ENCODE peak calls at places on chromosome 13, in six cellular contexts. E is NCI-H1930, F is kidney glomerular epithelial cell, K is cardiac muscle cell, C is AG09309, S is EH. H is an unnamed sample.

GRCh38 chr13:109998808-109999528 is 212.6 kb upstream of the IRS2 start:
- DNase-seq in E (no peak), F (peak; percentile 94), K (no peak), C (peak; percentile 73), S (peak; percentile 93), H (no peak)

GRCh38 chr13:95533545-95534135 is 18.9 kb upstream of the CLDN10 start:
- DNase-seq in E (no peak), F (peak; percentile 19), K (no peak), C (no peak), S (no peak), H (no peak)

GRCh38 chr13:30895773-30896172 is 10.3 kb upstream of the MEDAG start:
- DNase-seq in E (no peak), F (peak; percentile 74), K (peak; percentile 12), C (peak; percentile 74), S (peak; percentile 90), H (no peak)

GRCh38 chr13:100673831-100674362 is 698 bp downstream of the TMTC4 start:
- DNase-seq in E (no peak), F (peak; percentile 71), K (no peak), C (peak; percentile 27), S (peak; percentile 83), H (peak; percentile 12)

GRCh38 chr13:92716749-92717148 is 509.9 kb upstream of the GPC6 start:
- DNase-seq in E (no peak), F (peak; percentile 32), K (no peak), C (no peak), S (no peak), H (no peak)

GRCh38 chr13:23849670-23850069 is 39.5 kb downstream of the MIPEP start:
- DNase-seq in E (no peak), F (no peak), K (no peak), C (no peak), S (no peak), H (no peak)

GRCh38 chr13:41259875-41260501 is 3.4 kb downstream of the MTRF1 start:
- DNase-seq in E (no peak), F (no peak), K (no peak), C (no peak), S (no peak), H (no peak)

GRCh38 chr13:96426160-96426559 is 336.3 kb downstream of the HS6ST3 start:
- DNase-seq in E (peak; percentile 35), F (no peak), K (no peak), C (no peak), S (no peak), H (no peak)

GRCh38 chr13:111577956-111578595 is 257.6 kb downstream of the TEX29 start:
- DNase-seq in E (no peak), F (no peak), K (no peak), C (no peak), S (no peak), H (no peak)

GRCh38 chr13:63048648-63049047 is 1633.0 kb upstream of the PCDH20 start:
- DNase-seq in E (no peak), F (no peak), K (no peak), C (no peak), S (no peak), H (no peak)

GRCh38 chr13:66528903-66529576 is 701.1 kb downstream of the PCDH9 start:
- DNase-seq in E (no peak), F (no peak), K (no peak), C (no peak), S (no peak), H (no peak)

GRCh38 chr13:96481482-96481881 is 391.6 kb downstream of the HS6ST3 start:
- DNase-seq in E (no peak), F (no peak), K (no peak), C (no peak), S (no peak), H (no peak)

GRCh38 chr13:70171151-70171550 is 62.9 kb upstream of the KLHL1 start:
- DNase-seq in E (no peak), F (peak; percentile 21), K (no peak), C (no peak), S (no peak), H (no peak)

GRCh38 chr13:40341086-40341471 is 325.4 kb downstream of the FOXO1 start:
- DNase-seq in E (no peak), F (no peak), K (no peak), C (no peak), S (peak; percentile 59), H (no peak)

GRCh38 chr13:106078191-106078590 is 457.3 kb downstream of the EFNB2 start:
- DNase-seq in E (no peak), F (no peak), K (peak; percentile 30), C (no peak), S (peak; percentile 30), H (no peak)

GRCh38 chr13:92173254-92173653 is 774.8 kb downstream of the GPC5 start:
- DNase-seq in E (no peak), F (no peak), K (no peak), C (no peak), S (no peak), H (no peak)

GRCh38 chr13:98228661-98229349 is 51.7 kb upstream of the RNF113B start:
- DNase-seq in E (no peak), F (no peak), K (no peak), C (no peak), S (peak; percentile 92), H (no peak)

GRCh38 chr13:44918323-44919102 is 70.8 kb downstream of the NUFIP1 start:
- DNase-seq in E (peak; percentile 84), F (peak; percentile 94), K (peak; percentile 89), C (peak; percentile 92), S (peak; percentile 99), H (peak; percentile 78)

GRCh38 chr13:46672338-46673090 is 119.5 kb downstream of the LRCH1 start:
- DNase-seq in E (no peak), F (no peak), K (no peak), C (no peak), S (no peak), H (no peak)

GRCh38 chr13:67314405-67314804 is 84.3 kb upstream of the PCDH9 start:
- DNase-seq in E (no peak), F (no peak), K (no peak), C (no peak), S (no peak), H (no peak)

GRCh38 chr13:43484432-43485225 is 302.1 kb downstream of the ENOX1 start:
- DNase-seq in E (no peak), F (no peak), K (no peak), C (no peak), S (no peak), H (no peak)

GRCh38 chr13:27005976-27006518 is 165.6 kb downstream of the USP12 start:
- DNase-seq in E (no peak), F (no peak), K (no peak), C (no peak), S (no peak), H (no peak)

GRCh38 chr13:51838235-51838846 is 6.6 kb downstream of the TMEM272 start:
- DNase-seq in E (no peak), F (peak; percentile 12), K (no peak), C (peak; percentile 46), S (peak; percentile 71), H (no peak)

GRCh38 chr13:82847595-82847994 is 1034.7 kb downstream of the SLITRK1 start:
- DNase-seq in E (no peak), F (no peak), K (no peak), C (no peak), S (no peak), H (no peak)

GRCh38 chr13:33250594-33250993 is 35.0 kb downstream of the STARD13 start:
- DNase-seq in E (no peak), F (no peak), K (no peak), C (no peak), S (peak; percentile 33), H (no peak)

GRCh38 chr13:114063545-114064515 is 68.6 kb downstream of the RASA3 start:
- DNase-seq in E (no peak), F (no peak), K (no peak), C (peak; percentile 81), S (peak; percentile 88), H (no peak)

GRCh38 chr13:42594577-42595571 is 20.9 kb downstream of the TNFSF11 start:
- DNase-seq in E (peak; percentile 34), F (peak; percentile 62), K (peak; percentile 81), C (peak; percentile 33), S (peak; percentile 71), H (peak; percentile 37)

GRCh38 chr13:110726726-110727125 is 13.2 kb downstream of the ING1 start:
- DNase-seq in E (no peak), F (no peak), K (no peak), C (no peak), S (no peak), H (peak; percentile 30)

GRCh38 chr13:101308247-101309013 is 107.9 kb downstream of the NALCN start:
- DNase-seq in E (no peak), F (no peak), K (no peak), C (no peak), S (peak; percentile 17), H (no peak)

GRCh38 chr13:110425444-110425780 is 118.3 kb downstream of the COL4A2 start:
- DNase-seq in E (no peak), F (no peak), K (no peak), C (no peak), S (peak; percentile 93), H (no peak)

GRCh38 chr13:110339263-110339662 is 32.2 kb downstream of the COL4A2 start:
- DNase-seq in E (no peak), F (no peak), K (no peak), C (no peak), S (no peak), H (no peak)

GRCh38 chr13:95926231-95926630 is 127.0 kb downstream of the UGGT2 start:
- DNase-seq in E (no peak), F (peak; percentile 15), K (no peak), C (no peak), S (no peak), H (no peak)

GRCh38 chr13:109900723-109901122 is 114.3 kb upstream of the IRS2 start:
- DNase-seq in E (no peak), F (no peak), K (no peak), C (no peak), S (no peak), H (no peak)

GRCh38 chr13:73216381-73216831 is 157.6 kb downstream of the KLF5 start:
- DNase-seq in E (no peak), F (no peak), K (no peak), C (peak; percentile 95), S (peak; percentile 89), H (no peak)

H was measured in NCI-H2107.